ENCODE peak calls at places on chromosomes 13 and 19, in seven cellular contexts. J is K562, K is SK-N-SH, S is upper lobe of left lung, X is stomach, G is sigmoid colon, B is H1. V is an unnamed sample.

GRCh38 chr13:32019612-32020233 is 11.9 kb upstream of the FRY start:
- DNase-seq in X (no peak), G (no peak), B (no peak), K (peak), S (peak), J (peak), V (peak)

GRCh38 chr19:18612772-18613588 is at the start of gene TMEM59L:
- DNase-seq in K (peak), B (peak), X (no peak), J (peak), G (no peak), S (no peak), V (no peak)

GRCh38 chr19:1868971-1869370 is 5.6 kb upstream of the KLF16 start:
- DNase-seq in J (no peak), X (no peak), G (no peak), S (no peak), B (no peak), K (no peak), V (no peak)

GRCh38 chr19:56211718-56212117 is 9.6 kb downstream of the ZSCAN5C start:
- DNase-seq in G (no peak), J (no peak), S (no peak), X (no peak), B (no peak), K (no peak), V (no peak)

GRCh38 chr13:27678306-27679040 is 56.8 kb downstream of the POLR1D start:
- DNase-seq in J (no peak), X (peak), K (no peak), B (no peak), G (no peak), S (no peak), V (no peak)

GRCh38 chr19:6232567-6232966 is 47.2 kb downstream of the MLLT1 start:
- DNase-seq in S (no peak), G (no peak), X (no peak), J (no peak), B (no peak), K (no peak), V (no peak)

GRCh38 chr13:84296386-84296785 is 414.1 kb upstream of the SLITRK1 start:
- DNase-seq in B (no peak), S (no peak), X (no peak), G (no peak), J (no peak), K (no peak), V (no peak)

GRCh38 chr19:11401808-11402543 is 17.1 kb downstream of the RGL3 start:
- DNase-seq in J (no peak), K (peak), S (no peak), G (no peak), X (no peak), B (no peak), V (no peak)

GRCh38 chr19:58387338-58388174 is 487 bp downstream of the RPS5 start:
- DNase-seq in X (no peak), J (no peak), S (no peak), B (no peak), K (peak), G (no peak), V (no peak)

GRCh38 chr19:58356236-58356970 is 3.1 kb upstream of the A1BG start:
- DNase-seq in S (no peak), K (no peak), J (no peak), X (no peak), B (no peak), G (peak), V (no peak)

GRCh38 chr13:28140433-28141125 is 2.2 kb downstream of the PAN3 start:
- DNase-seq in X (no peak), J (no peak), G (no peak), K (no peak), S (no peak), B (no peak), V (no peak)

GRCh38 chr13:46126074-46126473 is 21.2 kb upstream of the CPB2 start:
- DNase-seq in G (no peak), X (no peak), B (no peak), S (no peak), K (no peak), J (no peak), V (no peak)

GRCh38 chr13:90717451-90717936 is 630.0 kb upstream of the MIR17HG start:
- DNase-seq in S (no peak), J (no peak), B (no peak), K (no peak), G (no peak), X (no peak), V (no peak)

GRCh38 chr19:39310558-39311311 is 9.9 kb downstream of the LRFN1 start:
- DNase-seq in X (no peak), K (no peak), S (no peak), J (peak), B (no peak), G (no peak), V (no peak)

GRCh38 chr13:111584101-111584500 is 263.7 kb downstream of the TEX29 start:
- DNase-seq in G (peak), B (no peak), K (no peak), J (peak), S (no peak), X (peak), V (peak)

GRCh38 chr13:32838985-32839384 is 177.2 kb upstream of the KL start:
- DNase-seq in B (peak), K (no peak), X (peak), J (no peak), G (peak), S (no peak), V (no peak)

DNA sequence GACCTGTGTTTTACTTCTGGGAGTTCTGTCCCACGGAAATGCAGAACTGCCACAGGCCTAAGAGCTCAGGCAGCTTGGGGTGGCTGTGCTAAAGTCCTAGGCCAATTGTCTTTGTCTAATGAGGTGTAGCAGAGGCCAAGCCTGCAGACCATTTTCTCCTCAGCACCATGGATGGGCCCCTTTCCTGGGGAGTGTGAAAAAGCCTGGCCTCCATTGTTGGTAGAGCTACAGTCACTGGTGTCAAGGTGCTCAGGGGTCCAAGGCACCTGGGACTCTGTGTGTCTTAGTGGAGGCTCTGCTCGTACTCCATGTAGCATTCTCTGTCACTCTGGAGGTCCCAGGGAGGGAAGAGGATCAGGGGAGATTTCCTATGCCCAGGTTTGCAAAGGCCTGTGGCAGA is 329.6 kb downstream of the SLITRK5 start:
- DNase-seq in J (no peak), X (no peak), K (no peak), G (no peak), B (no peak), S (no peak), V (no peak)
- TF ChIP-seq EP300 in J (no peak), X (no peak), K (no peak), G (no peak), B (no peak), S (no peak), V (no peak)

GRCh38 chr13:99969934-99970760 is 1.4 kb downstream of the ZIC5 start:
- DNase-seq in B (peak), J (peak), K (no peak), S (no peak), G (no peak), X (no peak), V (no peak)
- TF ChIP-seq POLR2AphosphoS5 in B (no peak), J (no peak), K (no peak), S (no peak), G (no peak), X (no peak), V (no peak)

GRCh38 chr19:41413947-41414346 is 13.2 kb downstream of the B3GNT8 start:
- DNase-seq in G (no peak), X (no peak), B (no peak), S (peak), J (no peak), K (no peak), V (no peak)
- H3K4me3 ChIP-seq in G (no peak), X (no peak), B (no peak), S (no peak), J (no peak), K (no peak), V (no peak)

GRCh38 chr19:20039203-20039723 is at the start of gene ZNF682:
- DNase-seq in B (peak), X (peak), K (peak), J (peak), S (peak), G (peak), V (peak)
- TF ChIP-seq EP300 in B (peak), X (no peak), K (no peak), J (no peak), S (no peak), G (no peak), V (no peak)

DNA sequence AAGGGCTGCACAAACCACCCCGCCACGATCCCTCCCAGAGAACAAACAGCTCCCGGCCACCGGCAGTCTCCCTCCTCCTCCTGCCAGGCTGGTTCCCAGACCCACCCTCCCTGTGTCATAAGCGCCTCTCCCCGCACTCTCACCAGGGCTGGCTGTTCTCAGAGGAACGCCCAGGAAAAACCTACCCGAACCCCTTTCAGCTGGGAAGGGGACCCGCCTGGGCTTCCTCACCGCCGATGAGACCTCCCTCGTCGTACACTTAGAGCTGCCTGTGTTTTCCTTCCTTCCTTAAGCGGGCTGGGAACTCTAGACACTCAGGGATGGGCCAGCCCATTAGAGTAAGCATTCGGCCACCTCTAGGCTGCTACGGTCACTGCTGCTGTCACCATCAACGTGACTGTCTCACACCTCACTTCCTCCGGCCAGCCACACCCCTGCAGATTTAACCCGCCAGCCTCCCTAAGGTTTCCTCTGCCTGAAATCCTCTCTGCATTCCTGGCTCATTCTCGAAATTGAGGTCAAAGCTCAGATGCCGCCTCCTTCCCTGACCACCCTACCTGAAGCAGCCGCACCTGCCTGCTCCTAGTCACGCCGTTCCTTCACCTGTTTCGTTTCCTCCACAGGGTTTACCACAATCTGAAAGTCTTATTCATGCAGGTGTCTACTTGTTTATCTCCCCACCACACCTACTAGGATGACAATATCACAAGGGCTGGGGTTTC is 6.3 kb upstream of the RDH13 start:
- DNase-seq in J (peak), G (no peak), K (peak), S (peak), X (peak), B (peak), V (peak)
- TF ChIP-seq POLR2AphosphoS5 in J (no peak), G (no peak), K (no peak), S (no peak), X (peak), B (no peak), V (peak)

GRCh38 chr19:10070730-10071446 is 15.2 kb upstream of the SHFL start:
- DNase-seq in G (no peak), S (no peak), J (peak), X (no peak), B (peak), K (no peak), V (no peak)
- H3K4me3 ChIP-seq in G (no peak), S (no peak), J (no peak), X (no peak), B (no peak), K (no peak), V (no peak)

GRCh38 chr19:4873930-4874329 is 6.5 kb upstream of the PLIN3 start:
- DNase-seq in X (no peak), J (no peak), B (no peak), S (no peak), G (no peak), K (no peak), V (no peak)

GRCh38 chr19:4879041-4879440 is 11.6 kb upstream of the PLIN3 start:
- DNase-seq in S (no peak), X (no peak), B (no peak), J (no peak), K (no peak), G (no peak), V (no peak)

GRCh38 chr19:4877753-4878490 is 10.5 kb upstream of the PLIN3 start:
- DNase-seq in B (peak), X (peak), K (peak), S (no peak), J (no peak), G (peak), V (peak)

GRCh38 chr19:4878491-4878968 is 11.1 kb upstream of the PLIN3 start:
- DNase-seq in S (no peak), J (peak), G (no peak), X (no peak), B (peak), K (no peak), V (no peak)
- TF ChIP-seq EP300 in S (no peak), J (no peak), G (no peak), X (no peak), B (no peak), K (no peak), V (no peak)

DNA sequence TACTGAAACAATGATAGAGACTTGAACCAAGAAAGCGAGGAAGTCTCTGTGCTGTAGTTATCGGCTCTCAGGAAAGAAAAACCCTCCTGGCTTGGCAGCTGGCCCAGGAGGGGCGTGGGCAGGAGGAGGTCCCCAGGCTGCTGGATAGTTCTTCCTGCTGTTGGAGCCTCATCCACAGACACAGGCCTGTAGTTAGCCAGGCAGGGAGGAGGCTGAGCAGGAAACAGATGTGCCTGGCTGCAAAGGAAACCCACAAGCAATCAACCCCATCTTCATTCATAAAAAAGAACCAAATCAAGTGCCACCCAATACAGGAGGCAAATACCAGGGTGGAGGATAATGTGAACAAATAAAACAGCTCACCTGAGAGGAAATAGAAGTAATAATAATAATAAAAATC is 86.2 kb downstream of the IRS2 start:
- DNase-seq in J (peak), G (peak), X (peak), K (peak), B (no peak), S (peak), V (peak)
- TF ChIP-seq POLR2AphosphoS5 in J (no peak), G (peak), X (peak), K (no peak), B (no peak), S (no peak), V (peak)

GRCh38 chr13:50132937-50133276 is 117.7 kb downstream of the KCNRG start:
- DNase-seq in K (no peak), J (no peak), S (no peak), X (no peak), G (no peak), B (no peak), V (no peak)

GRCh38 chr13:50133277-50133953 is 118.2 kb downstream of the KCNRG start:
- DNase-seq in J (no peak), B (peak), X (no peak), G (no peak), K (no peak), S (no peak), V (no peak)

GRCh38 chr13:50129923-50130685 is 114.9 kb downstream of the KCNRG start:
- DNase-seq in J (no peak), B (peak), G (peak), K (peak), S (peak), X (no peak), V (peak)

GRCh38 chr13:50130686-50131051 is 115.4 kb downstream of the KCNRG start:
- DNase-seq in J (no peak), X (no peak), K (peak), G (no peak), B (peak), S (peak), V (peak)

GRCh38 chr13:50131998-50132936 is 117.0 kb downstream of the KCNRG start:
- DNase-seq in J (no peak), S (no peak), X (no peak), G (no peak), B (no peak), K (no peak), V (no peak)
- H3K4me3 ChIP-seq in J (no peak), S (no peak), X (no peak), G (no peak), B (peak), K (no peak), V (no peak)